ENCODE peak calls at places on chromosomes 13 and 19, in ten cellular contexts. N, B, R, V, Z, Q, G, U, F and L are unnamed samples.

GRCh38 chr13:98795220-98795619 is 42.7 kb upstream of the SLC15A1 start:
- DNase-seq in N (no peak), B (no peak), R (no peak), V (no peak), Z (no peak), Q (no peak), G (no peak), U (no peak), F (no peak), L (no peak)

GRCh38 chr13:44921478-44921877 is 67.8 kb downstream of the NUFIP1 start:
- DNase-seq in N (no peak), B (no peak), R (no peak), V (no peak), Z (no peak), Q (no peak), G (no peak), U (no peak), F (no peak), L (no peak)

GRCh38 chr13:101829484-101829883 is 377.0 kb downstream of the ITGBL1 start:
- DNase-seq in N (no peak), B (no peak), R (no peak), V (no peak), Z (no peak), Q (no peak), G (no peak), U (no peak), F (no peak), L (no peak)

GRCh38 chr13:44116562-44117315 is 237.0 kb downstream of the LACC1 start:
- DNase-seq in N (no peak), B (no peak), R (no peak), V (no peak), Z (no peak), Q (peak), G (no peak), U (peak), F (no peak), L (no peak)

GRCh38 chr19:49390978-49391304 is 2.9 kb downstream of the KASH5 start:
- DNase-seq in N (no peak), B (no peak), R (no peak), V (no peak), Z (no peak), Q (no peak), G (no peak), U (no peak), F (no peak), L (no peak)

GRCh38 chr19:4233282-4233853 is 4.0 kb downstream of the EBI3 start:
- DNase-seq in N (peak), B (peak), R (peak), V (peak), Z (no peak), Q (peak), G (peak), U (peak), F (peak), L (peak)

GRCh38 chr19:2167896-2168618 is 4.3 kb downstream of the DOT1L start:
- DNase-seq in N (no peak), B (no peak), R (no peak), V (peak), Z (no peak), Q (peak), G (no peak), U (peak), F (no peak), L (no peak)

GRCh38 chr19:10979950-10980349 is 19.1 kb downstream of the SMARCA4 start:
- DNase-seq in N (no peak), B (no peak), R (no peak), V (no peak), Z (no peak), Q (no peak), G (no peak), U (peak), F (peak), L (no peak)